ENCODE peak calls at places on chromosomes 1 and 21, in seven cellular contexts. One of them, this sample, is unnamed.

GRCh38 chr21:29148535-29148934 is 18.1 kb downstream of the MAP3K7CL start:
- DNase-seq in occipital lobe: no peak
- DNase-seq in fibroblast of lung: peak; percentile 89
- DNase-seq in HAP-1: no peak
- DNase-seq in neuronal stem cell: no peak
- DNase-seq in GM19239: no peak
- DNase-seq in HTR-8/SVneo: no peak
- DNase-seq in this sample: no peak

GRCh38 chr1:244815600-244816099 is 19.8 kb upstream of the COX20 start:
- DNase-seq in HTR-8/SVneo: no peak
- DNase-seq in neuronal stem cell: no peak
- DNase-seq in HAP-1: peak; percentile 34
- DNase-seq in occipital lobe: no peak
- DNase-seq in GM19239: no peak
- DNase-seq in fibroblast of lung: peak; percentile 20
- DNase-seq in this sample: peak; percentile 82

GRCh38 chr1:205451759-205452164 is 4.1 kb downstream of the BLACAT1 start:
- DNase-seq in GM19239: no peak
- DNase-seq in HAP-1: no peak
- DNase-seq in HTR-8/SVneo: no peak
- DNase-seq in fibroblast of lung: no peak
- DNase-seq in neuronal stem cell: no peak
- DNase-seq in occipital lobe: no peak
- DNase-seq in this sample: peak; percentile 94

GRCh38 chr1:75640137-75640536 is 29.2 kb upstream of the SLC44A5 start:
- DNase-seq in GM19239: no peak
- DNase-seq in neuronal stem cell: no peak
- DNase-seq in HTR-8/SVneo: no peak
- DNase-seq in HAP-1: no peak
- DNase-seq in fibroblast of lung: no peak
- DNase-seq in occipital lobe: no peak
- DNase-seq in this sample: no peak

GRCh38 chr1:67059331-67059730 is 5.4 kb upstream of the SLC35D1 start:
- DNase-seq in fibroblast of lung: peak; percentile 27
- DNase-seq in occipital lobe: no peak
- DNase-seq in HAP-1: no peak
- DNase-seq in neuronal stem cell: no peak
- DNase-seq in HTR-8/SVneo: no peak
- DNase-seq in GM19239: no peak
- DNase-seq in this sample: no peak

GRCh38 chr1:155051777-155052398 is 772 bp downstream of the ADAM15 start:
- DNase-seq in GM19239: peak; percentile 44
- DNase-seq in fibroblast of lung: peak; percentile 23
- DNase-seq in occipital lobe: peak; percentile 44
- DNase-seq in HAP-1: peak; percentile 68
- DNase-seq in neuronal stem cell: no peak
- DNase-seq in HTR-8/SVneo: no peak
- DNase-seq in this sample: no peak

GRCh38 chr1:176220100-176220689 is 13.1 kb upstream of the COP1 start:
- DNase-seq in occipital lobe: no peak
- DNase-seq in neuronal stem cell: no peak
- DNase-seq in HAP-1: no peak
- DNase-seq in fibroblast of lung: no peak
- DNase-seq in HTR-8/SVneo: no peak
- DNase-seq in GM19239: no peak
- DNase-seq in this sample: no peak

GRCh38 chr1:160096491-160097116 is 1.8 kb downstream of the IGSF8 start:
- DNase-seq in GM19239: no peak
- DNase-seq in neuronal stem cell: no peak
- DNase-seq in occipital lobe: no peak
- DNase-seq in HAP-1: peak; percentile 25
- DNase-seq in HTR-8/SVneo: no peak
- DNase-seq in fibroblast of lung: peak; percentile 14
- DNase-seq in this sample: no peak

GRCh38 chr1:169427081-169427611 is at the start of gene CCDC181:
- DNase-seq in occipital lobe: peak; percentile 73
- DNase-seq in GM19239: peak; percentile 5
- DNase-seq in HAP-1: peak; percentile 73
- DNase-seq in HTR-8/SVneo: peak; percentile 10
- DNase-seq in fibroblast of lung: peak; percentile 77
- DNase-seq in neuronal stem cell: peak; percentile 78
- DNase-seq in this sample: peak; percentile 95

GRCh38 chr1:47465605-47466004 is 27.8 kb downstream of the FOXD2 start:
- DNase-seq in HAP-1: no peak
- DNase-seq in GM19239: no peak
- DNase-seq in HTR-8/SVneo: no peak
- DNase-seq in neuronal stem cell: no peak
- DNase-seq in fibroblast of lung: no peak
- DNase-seq in occipital lobe: no peak
- DNase-seq in this sample: no peak

GRCh38 chr1:87878873-87879272 is 550.2 kb downstream of the LMO4 start:
- DNase-seq in fibroblast of lung: no peak
- DNase-seq in HTR-8/SVneo: no peak
- DNase-seq in neuronal stem cell: no peak
- DNase-seq in occipital lobe: no peak
- DNase-seq in GM19239: no peak
- DNase-seq in HAP-1: no peak
- DNase-seq in this sample: no peak

GRCh38 chr1:182292193-182292741 is 99.3 kb downstream of the GLUL start:
- DNase-seq in HTR-8/SVneo: no peak
- DNase-seq in GM19239: no peak
- DNase-seq in HAP-1: no peak
- DNase-seq in neuronal stem cell: no peak
- DNase-seq in occipital lobe: no peak
- DNase-seq in fibroblast of lung: no peak
- DNase-seq in this sample: no peak

GRCh38 chr21:14900611-14901010 is 164.2 kb downstream of the NRIP1 start:
- DNase-seq in fibroblast of lung: peak; percentile 78
- DNase-seq in HTR-8/SVneo: no peak
- DNase-seq in GM19239: no peak
- DNase-seq in neuronal stem cell: no peak
- DNase-seq in occipital lobe: no peak
- DNase-seq in HAP-1: no peak
- DNase-seq in this sample: no peak

GRCh38 chr1:212002536-212002935 is 32.8 kb downstream of the INTS7 start:
- DNase-seq in GM19239: no peak
- DNase-seq in occipital lobe: no peak
- DNase-seq in HTR-8/SVneo: no peak
- DNase-seq in HAP-1: peak; percentile 23
- DNase-seq in fibroblast of lung: peak; percentile 77
- DNase-seq in neuronal stem cell: no peak
- DNase-seq in this sample: no peak

GRCh38 chr1:200302192-200302892 is 107.5 kb downstream of the ZNF281 start:
- DNase-seq in occipital lobe: no peak
- DNase-seq in HAP-1: peak; percentile 54
- DNase-seq in neuronal stem cell: no peak
- DNase-seq in HTR-8/SVneo: peak; percentile 32
- DNase-seq in fibroblast of lung: peak; percentile 41
- DNase-seq in GM19239: peak; percentile 26
- DNase-seq in this sample: peak; percentile 36

GRCh38 chr1:11384170-11384554 is 94.8 kb upstream of the DISP3 start:
- DNase-seq in fibroblast of lung: peak; percentile 34
- DNase-seq in occipital lobe: no peak
- DNase-seq in HTR-8/SVneo: peak; percentile 51
- DNase-seq in neuronal stem cell: no peak
- DNase-seq in HAP-1: no peak
- DNase-seq in GM19239: no peak
- DNase-seq in this sample: no peak

GRCh38 chr21:33403128-33403785 is at the start of gene IFNGR2:
- DNase-seq in HTR-8/SVneo: no peak
- DNase-seq in neuronal stem cell: peak; percentile 29
- DNase-seq in occipital lobe: no peak
- DNase-seq in HAP-1: peak; percentile 55
- DNase-seq in fibroblast of lung: no peak
- DNase-seq in GM19239: no peak
- DNase-seq in this sample: no peak

GRCh38 chr1:211735208-211736170 is 60.1 kb upstream of the NEK2 start:
- DNase-seq in neuronal stem cell: no peak
- DNase-seq in fibroblast of lung: peak; percentile 92
- DNase-seq in HAP-1: peak; percentile 68
- DNase-seq in HTR-8/SVneo: peak; percentile 96
- DNase-seq in GM19239: no peak
- DNase-seq in occipital lobe: peak; percentile 64
- DNase-seq in this sample: peak; percentile 44

GRCh38 chr1:26784023-26784871 is 3.5 kb upstream of the PIGV start:
- DNase-seq in fibroblast of lung: peak; percentile 59
- DNase-seq in HAP-1: peak; percentile 88
- DNase-seq in occipital lobe: peak; percentile 23
- DNase-seq in HTR-8/SVneo: no peak
- DNase-seq in neuronal stem cell: no peak
- DNase-seq in GM19239: no peak
- DNase-seq in this sample: peak; percentile 61

GRCh38 chr1:102858695-102859094 is 249.6 kb downstream of the COL11A1 start:
- DNase-seq in fibroblast of lung: no peak
- DNase-seq in occipital lobe: no peak
- DNase-seq in HAP-1: no peak
- DNase-seq in HTR-8/SVneo: no peak
- DNase-seq in neuronal stem cell: no peak
- DNase-seq in GM19239: no peak
- DNase-seq in this sample: no peak

GRCh38 chr21:45319461-45320211 is 31.9 kb upstream of the POFUT2 start:
- DNase-seq in HTR-8/SVneo: peak; percentile 69
- DNase-seq in occipital lobe: no peak
- DNase-seq in HAP-1: no peak
- DNase-seq in GM19239: no peak
- DNase-seq in fibroblast of lung: peak; percentile 76
- DNase-seq in neuronal stem cell: no peak
- DNase-seq in this sample: peak; percentile 28

GRCh38 chr1:92728687-92729086 is 56.2 kb downstream of the EVI5 start:
- DNase-seq in neuronal stem cell: no peak
- DNase-seq in fibroblast of lung: no peak
- DNase-seq in HAP-1: no peak
- DNase-seq in occipital lobe: no peak
- DNase-seq in HTR-8/SVneo: no peak
- DNase-seq in GM19239: no peak
- DNase-seq in this sample: no peak

GRCh38 chr1:164363980-164364379 is 195.0 kb upstream of the PBX1 start:
- DNase-seq in fibroblast of lung: no peak
- DNase-seq in occipital lobe: no peak
- DNase-seq in GM19239: no peak
- DNase-seq in neuronal stem cell: no peak
- DNase-seq in HAP-1: no peak
- DNase-seq in HTR-8/SVneo: no peak
- DNase-seq in this sample: no peak

GRCh38 chr21:45302082-45303061 is 14.7 kb upstream of the POFUT2 start:
- DNase-seq in GM19239: no peak
- DNase-seq in HTR-8/SVneo: no peak
- DNase-seq in occipital lobe: no peak
- DNase-seq in neuronal stem cell: no peak
- DNase-seq in fibroblast of lung: no peak
- DNase-seq in HAP-1: no peak
- DNase-seq in this sample: no peak

GRCh38 chr1:174703309-174703708 is 255.5 kb downstream of the GPR52 start:
- DNase-seq in fibroblast of lung: no peak
- DNase-seq in HAP-1: no peak
- DNase-seq in occipital lobe: no peak
- DNase-seq in neuronal stem cell: no peak
- DNase-seq in HTR-8/SVneo: no peak
- DNase-seq in GM19239: no peak
- DNase-seq in this sample: no peak

GRCh38 chr1:29679316-29679715 is 443.0 kb downstream of the PTPRU start:
- DNase-seq in neuronal stem cell: no peak
- DNase-seq in occipital lobe: no peak
- DNase-seq in GM19239: no peak
- DNase-seq in HTR-8/SVneo: no peak
- DNase-seq in HAP-1: no peak
- DNase-seq in fibroblast of lung: no peak
- DNase-seq in this sample: peak; percentile 8

GRCh38 chr1:54273092-54273836 is 73.3 kb downstream of the MRPL37 start:
- DNase-seq in HTR-8/SVneo: no peak
- DNase-seq in fibroblast of lung: peak; percentile 92
- DNase-seq in HAP-1: peak; percentile 25
- DNase-seq in GM19239: no peak
- DNase-seq in occipital lobe: peak; percentile 70
- DNase-seq in neuronal stem cell: peak; percentile 56
- DNase-seq in this sample: peak; percentile 64

GRCh38 chr1:197924516-197925123 is 7.4 kb downstream of the LHX9 start:
- DNase-seq in occipital lobe: no peak
- DNase-seq in HTR-8/SVneo: peak; percentile 58
- DNase-seq in neuronal stem cell: peak; percentile 47
- DNase-seq in HAP-1: peak; percentile 72
- DNase-seq in GM19239: no peak
- DNase-seq in fibroblast of lung: peak; percentile 46
- DNase-seq in this sample: no peak

GRCh38 chr1:237562247-237562823 is 328.4 kb downstream of the ZP4 start:
- DNase-seq in fibroblast of lung: peak; percentile 49
- DNase-seq in HTR-8/SVneo: peak; percentile 41
- DNase-seq in GM19239: no peak
- DNase-seq in HAP-1: peak; percentile 35
- DNase-seq in occipital lobe: no peak
- DNase-seq in neuronal stem cell: peak; percentile 55
- DNase-seq in this sample: no peak

GRCh38 chr1:192802406-192802805 is 6.4 kb upstream of the RGS2 start:
- DNase-seq in fibroblast of lung: no peak
- DNase-seq in HAP-1: no peak
- DNase-seq in HTR-8/SVneo: no peak
- DNase-seq in occipital lobe: no peak
- DNase-seq in neuronal stem cell: no peak
- DNase-seq in GM19239: no peak
- DNase-seq in this sample: no peak

GRCh38 chr1:39898648-39899603 is 2.8 kb downstream of the MYCL start:
- DNase-seq in fibroblast of lung: peak; percentile 79
- DNase-seq in HAP-1: peak; percentile 98
- DNase-seq in HTR-8/SVneo: peak; percentile 66
- DNase-seq in neuronal stem cell: peak; percentile 88
- DNase-seq in GM19239: no peak
- DNase-seq in occipital lobe: peak; percentile 28
- DNase-seq in this sample: peak; percentile 93

GRCh38 chr1:152182942-152183341 is 23.9 kb upstream of the RPTN start:
- DNase-seq in neuronal stem cell: no peak
- DNase-seq in HAP-1: no peak
- DNase-seq in HTR-8/SVneo: no peak
- DNase-seq in fibroblast of lung: peak; percentile 87
- DNase-seq in GM19239: no peak
- DNase-seq in occipital lobe: no peak
- DNase-seq in this sample: no peak

GRCh38 chr1:235953801-235954200 is 87.1 kb upstream of the LYST start:
- DNase-seq in neuronal stem cell: no peak
- DNase-seq in GM19239: no peak
- DNase-seq in fibroblast of lung: peak; percentile 89
- DNase-seq in occipital lobe: no peak
- DNase-seq in HTR-8/SVneo: peak; percentile 46
- DNase-seq in HAP-1: no peak
- DNase-seq in this sample: no peak

GRCh38 chr1:114482585-114482984 is 28.4 kb downstream of the TRIM33 start:
- DNase-seq in occipital lobe: no peak
- DNase-seq in neuronal stem cell: no peak
- DNase-seq in HTR-8/SVneo: no peak
- DNase-seq in HAP-1: no peak
- DNase-seq in GM19239: peak; percentile 32
- DNase-seq in fibroblast of lung: no peak
- DNase-seq in this sample: no peak

GRCh38 chr1:116154536-116154935 is 43.3 kb downstream of the MAB21L3 start:
- DNase-seq in GM19239: no peak
- DNase-seq in HAP-1: no peak
- DNase-seq in fibroblast of lung: no peak
- DNase-seq in occipital lobe: no peak
- DNase-seq in HTR-8/SVneo: no peak
- DNase-seq in neuronal stem cell: no peak
- DNase-seq in this sample: no peak

This sample was measured in H9.